ENCODE peak calls at places on chromosomes 13 and 19, in seven cellular contexts. W is fibroblast of pulmonary artery, P is IMR-90, Z is dorsolateral prefrontal cortex, R is cardiac fibroblast, O is HFFc6, J is fibroblast of the aortic adventitia. F is an unnamed sample.

GRCh38 chr19:30255783-30256509 is 116.2 kb upstream of the ZNF536 start:
- DNase-seq in R (no peak), W (no peak), J (no peak), O (no peak), Z (no peak), P (no peak), F (no peak)

GRCh38 chr13:65342938-65343337 is 1887.2 kb downstream of the PCDH9 start:
- DNase-seq in R (no peak), O (no peak), P (peak), W (peak), J (no peak), Z (no peak), F (no peak)

GRCh38 chr19:44607049-44607448 is 6.3 kb upstream of the IGSF23 start:
- DNase-seq in J (peak), W (peak), P (peak), Z (no peak), O (no peak), R (peak), F (peak)

GRCh38 chr13:25069911-25070310 is 26.0 kb upstream of the PABPC3 start:
- DNase-seq in J (no peak), O (no peak), W (no peak), P (no peak), R (no peak), Z (no peak), F (no peak)

GRCh38 chr13:94112731-94113130 is 366.8 kb downstream of the DCT start:
- DNase-seq in W (no peak), Z (no peak), O (no peak), R (no peak), P (no peak), J (no peak), F (no peak)

GRCh38 chr19:24078688-24079087 is 8.3 kb upstream of the ZNF254 start:
- DNase-seq in R (no peak), O (no peak), W (no peak), P (no peak), Z (no peak), J (no peak), F (no peak)

GRCh38 chr19:36136975-36137686 is 2.7 kb upstream of the CAPNS1 start:
- DNase-seq in Z (no peak), O (peak), P (peak), W (peak), J (peak), R (peak), F (peak)

GRCh38 chr13:74662895-74663294 is 528.7 kb upstream of the KLF12 start:
- DNase-seq in J (peak), Z (no peak), W (peak), R (no peak), O (no peak), P (no peak), F (peak)

GRCh38 chr13:95352486-95352885 is 51.2 kb upstream of the ABCC4 start:
- DNase-seq in J (no peak), R (no peak), P (no peak), Z (no peak), W (no peak), O (no peak), F (no peak)

GRCh38 chr19:4032436-4032835 is 24.9 kb downstream of the PIAS4 start:
- DNase-seq in O (no peak), Z (no peak), J (no peak), R (no peak), P (no peak), W (no peak), F (peak)

GRCh38 chr19:38653028-38653571 is 5.7 kb downstream of the ACTN4 start:
- DNase-seq in J (peak), O (peak), W (peak), P (peak), R (peak), Z (no peak), F (no peak)

GRCh38 chr19:48806818-48807589 is 3.8 kb downstream of the BCAT2 start:
- DNase-seq in P (peak), R (peak), W (peak), J (peak), Z (no peak), O (peak), F (no peak)

GRCh38 chr13:105838231-105838630 is 697.2 kb downstream of the EFNB2 start:
- DNase-seq in J (no peak), O (no peak), P (no peak), Z (no peak), W (no peak), R (no peak), F (no peak)

GRCh38 chr13:78524936-78525335 is 78.4 kb downstream of the POU4F1 start:
- DNase-seq in J (no peak), W (no peak), O (no peak), P (no peak), Z (no peak), R (no peak), F (no peak)

GRCh38 chr19:58279042-58279924 is 528 bp downstream of the ZNF8 start:
- DNase-seq in J (peak), Z (peak), R (peak), P (peak), W (peak), O (peak), F (peak)
- TF ChIP-seq CTCF in J (no peak), Z (no peak), R (no peak), P (no peak), W (no peak), O (no peak), F (no peak)

GRCh38 chr19:54029930-54030490 is 33.7 kb downstream of the VSTM1 start:
- DNase-seq in J (peak), W (peak), R (peak), P (peak), Z (peak), O (peak), F (peak)
- TF ChIP-seq CTCF in J (peak), W (peak), R (peak), P (peak), Z (peak), O (peak), F (peak)

GRCh38 chr13:39037410-39037879 is 444 bp downstream of the PROSER1 start:
- DNase-seq in P (no peak), O (no peak), Z (no peak), W (no peak), J (no peak), R (no peak), F (no peak)
- TF ChIP-seq CTCF in P (no peak), O (no peak), Z (no peak), W (no peak), J (no peak), R (no peak), F (no peak)

GRCh38 chr19:42424345-42424707 is 2.9 kb downstream of the LIPE start:
- DNase-seq in P (no peak), Z (no peak), W (no peak), O (no peak), R (no peak), J (no peak), F (no peak)

GRCh38 chr19:42422576-42423461 is 4.4 kb downstream of the LIPE start:
- DNase-seq in J (peak), P (no peak), R (no peak), Z (no peak), O (no peak), W (no peak), F (no peak)

GRCh38 chr19:42423462-42424344 is 3.5 kb downstream of the LIPE start:
- DNase-seq in J (peak), O (peak), W (peak), R (peak), Z (peak), P (peak), F (peak)

GRCh38 chr19:42426643-42427042 is 545 bp downstream of the LIPE start:
- DNase-seq in O (no peak), W (no peak), Z (no peak), J (no peak), P (no peak), R (no peak), F (no peak)

GRCh38 chr19:42424712-42425131 is 2.5 kb downstream of the LIPE start:
- DNase-seq in P (no peak), O (no peak), W (no peak), J (no peak), R (no peak), Z (no peak), F (no peak)
- TF ChIP-seq CTCF in P (no peak), O (peak), W (peak), J (no peak), R (peak), Z (no peak), F (no peak)

GRCh38 chr19:2223959-2224358 is 12.2 kb downstream of the PLEKHJ1 start:
- DNase-seq in P (no peak), R (no peak), W (no peak), J (no peak), O (no peak), Z (no peak), F (no peak)

GRCh38 chr19:2221250-2221831 is 14.8 kb downstream of the PLEKHJ1 start:
- DNase-seq in O (no peak), R (peak), W (no peak), P (peak), J (no peak), Z (no peak), F (peak)

GRCh38 chr19:2223391-2223790 is 12.7 kb downstream of the PLEKHJ1 start:
- DNase-seq in O (no peak), R (no peak), J (no peak), Z (no peak), W (no peak), P (no peak), F (no peak)

GRCh38 chr19:2219726-2220125 is 16.4 kb downstream of the PLEKHJ1 start:
- DNase-seq in Z (no peak), R (no peak), J (no peak), P (no peak), O (no peak), W (no peak), F (no peak)

DNA sequence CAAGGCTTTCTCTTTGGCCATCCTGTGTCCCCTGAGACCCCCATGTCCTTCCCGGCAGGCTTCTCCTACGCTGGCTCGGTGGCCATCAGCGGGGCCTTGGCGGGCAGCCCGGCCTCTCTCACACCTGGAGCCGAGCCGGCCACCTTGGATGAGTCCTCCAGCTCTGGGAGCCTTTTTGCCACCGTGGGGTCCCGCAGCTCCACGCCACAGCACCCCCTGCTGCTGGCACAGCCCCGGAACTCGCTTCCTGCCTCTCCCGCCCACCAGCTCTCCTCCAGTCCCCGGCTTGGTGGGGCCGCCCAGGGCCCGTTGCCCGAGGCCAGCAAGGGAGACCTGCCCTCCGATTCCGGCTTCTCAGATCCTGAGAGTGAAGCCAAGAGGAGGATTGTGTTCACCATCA is 14.2 kb downstream of the PLEKHJ1 start:
- DNase-seq in W (no peak), Z (no peak), O (no peak), R (no peak), J (no peak), P (no peak), F (no peak)
- TF ChIP-seq CTCF in W (peak), Z (no peak), O (peak), R (peak), J (peak), P (peak), F (no peak)

DNA sequence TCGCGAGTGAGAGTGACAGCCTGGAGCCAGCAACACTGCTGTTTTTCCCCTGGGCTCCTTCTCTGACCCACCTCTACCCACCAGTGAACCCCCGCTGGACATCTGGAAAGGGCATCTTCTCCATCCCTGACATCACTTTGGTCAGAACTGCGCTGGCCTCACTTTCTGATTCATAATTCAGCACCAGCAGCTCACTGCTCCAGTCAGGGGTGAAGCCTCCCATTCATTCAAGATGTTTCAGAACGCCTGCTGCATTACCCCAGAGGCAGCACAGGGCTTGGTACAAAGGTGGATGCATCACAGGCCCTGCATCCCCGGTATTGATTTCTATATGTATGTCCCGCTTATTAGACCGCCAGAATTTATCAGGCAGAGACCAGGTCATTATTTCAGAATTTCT is 182.8 kb upstream of the TSHZ3 start:
- DNase-seq in J (no peak), P (no peak), R (no peak), W (no peak), Z (no peak), O (no peak), F (no peak)
- TF ChIP-seq CTCF in J (no peak), P (no peak), R (no peak), W (no peak), Z (no peak), O (no peak), F (no peak)

GRCh38 chr19:58277197-58277596 is 1.6 kb upstream of the ZNF8 start:
- DNase-seq in W (no peak), R (no peak), O (no peak), Z (no peak), P (no peak), J (no peak), F (no peak)

GRCh38 chr19:58277748-58278147 is 1.0 kb upstream of the ZNF8 start:
- DNase-seq in O (no peak), W (no peak), Z (no peak), P (no peak), J (no peak), R (no peak), F (no peak)

GRCh38 chr19:58279925-58280316 is 1.2 kb downstream of the ZNF8 start:
- DNase-seq in R (peak), Z (no peak), O (no peak), P (no peak), W (no peak), J (no peak), F (no peak)

GRCh38 chr19:58275564-58275963 is 3.2 kb upstream of the ZNF8 start:
- DNase-seq in W (no peak), O (no peak), J (no peak), Z (no peak), R (no peak), P (no peak), F (no peak)

DNA sequence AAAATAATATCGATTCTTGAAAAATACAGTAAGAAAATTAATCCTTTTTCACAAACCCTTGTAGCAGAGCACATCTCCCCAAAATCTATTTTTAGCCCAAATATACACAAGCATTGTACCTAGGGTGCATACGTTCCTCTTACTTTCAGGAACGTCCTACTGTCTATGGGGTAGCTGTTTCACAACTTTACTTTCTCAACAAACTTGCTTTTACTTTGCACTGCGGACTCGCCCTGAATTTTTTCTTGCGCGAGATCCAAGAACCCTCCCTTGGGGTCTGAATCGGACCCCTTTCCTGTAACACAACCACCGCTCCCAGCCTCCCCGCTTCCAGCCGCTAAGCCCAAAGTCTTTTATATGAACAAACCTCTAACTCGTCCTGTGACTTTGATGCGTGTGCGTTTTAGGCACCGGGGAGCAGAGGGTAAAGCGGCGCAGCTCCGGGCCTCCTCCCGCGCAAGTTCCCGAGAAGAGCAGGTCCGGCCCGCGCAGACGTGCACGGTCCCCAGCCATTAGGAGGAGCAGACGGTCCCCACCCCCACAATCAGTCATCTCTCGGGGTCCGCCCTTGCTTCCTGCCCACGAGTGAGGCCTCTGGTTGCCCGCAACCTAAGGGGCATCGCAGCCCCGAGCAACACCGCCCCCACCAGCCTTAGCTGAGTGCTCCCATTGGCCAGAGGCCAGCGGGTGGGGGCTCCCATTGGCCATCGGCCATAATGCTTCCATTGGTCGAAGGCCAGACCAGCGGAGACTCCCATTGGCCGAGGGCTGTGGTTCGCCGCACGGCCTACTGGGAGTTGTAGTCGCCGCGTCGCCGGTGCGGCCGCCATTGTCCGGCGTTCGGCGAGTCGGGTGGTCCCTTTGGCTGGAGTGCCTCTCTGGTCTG is at the start of gene ZNF8:
- DNase-seq in W (peak), P (peak), Z (peak), R (peak), O (peak), J (peak), F (peak)
- TF ChIP-seq CTCF in W (no peak), P (no peak), Z (peak), R (no peak), O (peak), J (no peak), F (no peak)

DNA sequence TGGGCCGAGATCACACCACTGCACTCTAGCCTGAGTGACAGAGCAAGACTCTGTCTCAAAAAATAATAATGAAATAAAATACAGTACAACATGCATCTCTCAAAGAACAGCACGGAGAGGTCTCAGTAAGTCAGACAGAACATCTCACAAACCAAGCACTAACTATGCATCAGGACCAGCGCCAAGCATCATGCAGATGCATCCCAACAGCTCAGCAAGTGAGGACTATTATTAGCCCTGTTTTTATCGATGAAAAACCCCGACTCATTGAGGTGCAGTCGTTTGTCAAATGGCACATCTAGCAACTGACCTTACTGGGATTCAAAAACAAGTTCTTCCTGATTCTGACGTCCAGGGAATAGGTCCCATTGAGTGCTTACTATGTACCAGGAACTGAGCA is 3.8 kb downstream of the C19orf47 start:
- DNase-seq in Z (no peak), O (no peak), W (no peak), P (no peak), J (no peak), R (no peak), F (no peak)
- TF ChIP-seq CTCF in Z (no peak), O (no peak), W (no peak), P (no peak), J (no peak), R (no peak), F (no peak)